ENCODE peak calls at places on chromosomes 13 and 19, in six cellular contexts. V, E, D, Y, M and N are unnamed samples.

GRCh38 chr13:23960566-23961156 is 63.4 kb upstream of the C1QTNF9B start:
- DNase-seq in V (no peak), E (no peak), D (no peak), Y (no peak), M (no peak), N (peak; percentile 52)

GRCh38 chr19:16376649-16377048 is 52.0 kb downstream of the KLF2 start:
- DNase-seq in V (no peak), E (no peak), D (no peak), Y (no peak), M (no peak), N (no peak)

GRCh38 chr19:46306501-46306900 is 9.7 kb downstream of the HIF3A start:
- DNase-seq in V (no peak), E (no peak), D (no peak), Y (no peak), M (no peak), N (no peak)

GRCh38 chr19:30017172-30017571 is 75.1 kb downstream of the URI1 start:
- DNase-seq in V (no peak), E (no peak), D (no peak), Y (no peak), M (peak; percentile 50), N (no peak)

GRCh38 chr13:109918179-109918651 is 131.8 kb upstream of the IRS2 start:
- DNase-seq in V (no peak), E (no peak), D (no peak), Y (no peak), M (no peak), N (no peak)

GRCh38 chr13:75195479-75196111 is 286.4 kb downstream of the TBC1D4 start:
- DNase-seq in V (no peak), E (no peak), D (no peak), Y (no peak), M (no peak), N (no peak)

GRCh38 chr19:53365899-53366493 is 491 bp downstream of the ZNF525 start:
- DNase-seq in V (no peak), E (no peak), D (peak; percentile 25), Y (no peak), M (no peak), N (no peak)

GRCh38 chr13:114034481-114034891 is 60.6 kb upstream of the C13orf46 start:
- DNase-seq in V (no peak), E (no peak), D (no peak), Y (no peak), M (no peak), N (no peak)

GRCh38 chr19:49889687-49890348 is 6.9 kb downstream of the IL4I1 start:
- DNase-seq in V (peak; percentile 77), E (no peak), D (peak; percentile 77), Y (no peak), M (no peak), N (peak; percentile 79)

GRCh38 chr19:11673608-11674041 is 65.1 kb downstream of the ZNF823 start:
- DNase-seq in V (peak; percentile 69), E (peak; percentile 82), D (peak; percentile 65), Y (no peak), M (no peak), N (peak; percentile 81)

GRCh38 chr19:40279761-40280607 is 5.2 kb downstream of the AKT2 start:
- DNase-seq in V (no peak), E (no peak), D (no peak), Y (no peak), M (no peak), N (no peak)

GRCh38 chr19:1471514-1472107 is 7.4 kb downstream of the C19orf25 start:
- DNase-seq in V (no peak), E (no peak), D (no peak), Y (no peak), M (no peak), N (no peak)

GRCh38 chr19:3533563-3534216 is 5.3 kb upstream of the TEKTIP1 start:
- DNase-seq in V (no peak), E (no peak), D (no peak), Y (no peak), M (no peak), N (no peak)

GRCh38 chr19:29364224-29364726 is 151.3 kb upstream of the UQCRFS1 start:
- DNase-seq in V (no peak), E (no peak), D (no peak), Y (no peak), M (no peak), N (no peak)

GRCh38 chr19:5694167-5694951 is 4.3 kb downstream of the RPL36 start:
- DNase-seq in V (no peak), E (peak; percentile 65), D (no peak), Y (no peak), M (no peak), N (no peak)
- H3K27ac ChIP-seq in V (no peak overlapping the region), E (no peak overlapping the region), D (no peak overlapping the region), Y (no peak overlapping the region), M (no peak overlapping the region), N (no peak overlapping the region)

GRCh38 chr19:48627865-48628314 is 8.6 kb downstream of the SPHK2 start:
- DNase-seq in V (no peak), E (peak; percentile 70), D (no peak), Y (no peak), M (no peak), N (no peak)

GRCh38 chr19:48629599-48630288 is 7.4 kb downstream of the DBP start:
- DNase-seq in V (peak; percentile 89), E (peak; percentile 87), D (peak; percentile 24), Y (no peak), M (no peak), N (peak; percentile 82)

GRCh38 chr19:48629297-48629598 is 7.9 kb downstream of the DBP start:
- DNase-seq in V (no peak), E (peak; percentile 72), D (no peak), Y (no peak), M (no peak), N (no peak)

GRCh38 chr19:48627211-48627864 is 8.0 kb downstream of the SPHK2 start:
- DNase-seq in V (no peak), E (peak; percentile 68), D (no peak), Y (no peak), M (no peak), N (no peak)

DNA sequence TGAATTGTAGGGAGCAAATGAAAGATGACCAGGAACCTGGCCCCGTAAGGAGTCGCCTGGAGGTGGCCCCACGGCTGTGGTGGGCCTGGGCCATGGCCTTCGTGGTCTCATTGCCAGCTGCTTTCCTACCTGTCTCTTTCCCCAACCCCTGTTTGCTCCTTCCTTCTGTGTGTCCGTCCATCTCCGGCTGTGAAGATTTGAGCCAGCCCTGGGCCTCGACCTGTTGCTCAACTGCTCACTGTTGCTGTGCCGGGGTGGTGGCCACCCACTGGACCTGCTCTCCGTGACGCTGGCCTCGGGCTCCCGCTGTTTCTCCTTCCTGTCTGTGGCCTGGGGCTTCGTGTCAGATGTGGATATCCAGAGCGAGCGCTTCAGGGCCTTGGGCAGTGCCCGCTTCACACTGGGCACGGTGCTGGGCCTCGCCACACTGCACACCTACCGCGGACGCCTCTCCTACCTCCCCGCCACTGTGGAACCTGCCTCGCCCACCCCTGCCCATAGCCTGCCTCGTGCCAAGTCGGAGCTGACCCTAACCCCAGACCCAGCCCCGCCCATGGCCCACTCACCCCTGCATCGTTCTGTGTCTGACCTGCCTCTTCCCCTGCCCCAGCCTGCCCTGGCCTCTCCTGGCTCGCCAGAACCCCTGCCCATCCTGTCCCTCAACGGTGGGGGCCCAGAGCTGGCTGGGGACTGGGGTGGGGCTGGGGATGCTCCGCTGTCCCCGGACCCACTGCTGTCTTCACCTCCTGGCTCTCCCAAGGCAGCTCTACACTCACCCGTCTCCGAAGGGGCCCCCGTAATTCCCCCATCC is 8.5 kb downstream of the DBP start:
- DNase-seq in V (no peak), E (peak; percentile 77), D (no peak), Y (no peak), M (no peak), N (no peak)
- TF ChIP-seq POLR2AphosphoS5 in V (no peak), E (no peak), D (no peak), Y (no peak), M (no peak), N (no peak)

GRCh38 chr19:17997969-17998826 is 9.8 kb upstream of the ARRDC2 start:
- DNase-seq in V (peak; percentile 61), E (no peak), D (peak; percentile 52), Y (no peak), M (no peak), N (no peak)
- H3K27ac ChIP-seq in V (peak overlapping the region; percentile 93), E (no peak overlapping the region), D (no peak overlapping the region), Y (no peak overlapping the region), M (no peak overlapping the region), N (no peak overlapping the region)

DNA sequence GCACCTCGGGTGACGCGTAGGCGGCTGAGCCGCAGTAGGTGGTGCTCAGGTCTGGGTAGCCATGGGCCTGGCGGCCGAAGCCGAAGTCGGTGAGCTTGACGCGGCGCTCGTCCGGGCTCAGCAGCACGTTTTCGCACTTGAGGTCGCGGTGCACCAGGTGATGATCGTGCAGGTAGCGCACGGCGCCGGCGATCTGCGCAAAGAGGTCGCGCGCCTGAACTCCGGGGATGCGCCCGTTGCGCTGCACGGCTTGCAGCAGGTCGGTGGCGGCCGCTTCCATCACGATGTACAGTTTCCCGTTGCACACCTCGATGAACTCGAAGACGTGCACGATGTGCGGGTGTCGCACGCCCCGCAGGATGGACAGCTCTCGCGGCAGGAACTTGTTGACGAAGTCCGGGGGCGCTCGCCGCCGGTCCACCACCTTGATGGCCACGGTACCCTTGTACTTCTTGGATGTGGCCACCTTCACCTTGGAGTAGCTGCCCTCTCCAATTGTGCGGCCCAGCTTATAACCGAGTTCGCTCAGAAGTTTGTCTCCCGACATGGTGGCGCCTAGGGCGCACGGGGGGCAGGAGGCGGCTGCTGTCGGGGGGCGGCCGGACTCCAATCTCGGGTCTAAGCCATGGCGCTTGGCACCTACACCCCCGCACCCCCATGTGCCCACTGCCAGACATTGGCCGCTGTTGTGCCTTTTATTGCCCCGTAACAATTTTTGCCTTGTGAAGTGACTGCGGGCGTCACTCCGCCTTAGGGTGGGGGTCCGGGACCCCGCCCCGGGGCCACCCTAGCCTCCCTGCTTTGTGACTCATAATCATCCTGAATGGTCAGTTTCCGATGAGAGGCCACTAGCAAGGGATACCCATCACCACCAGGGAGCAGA is at the start of gene TSSK6:
- DNase-seq in V (no peak), E (no peak), D (no peak), Y (no peak), M (no peak), N (no peak)
- TF ChIP-seq POLR2AphosphoS5 in V (no peak), E (no peak), D (no peak), Y (no peak), M (no peak), N (no peak)

DNA sequence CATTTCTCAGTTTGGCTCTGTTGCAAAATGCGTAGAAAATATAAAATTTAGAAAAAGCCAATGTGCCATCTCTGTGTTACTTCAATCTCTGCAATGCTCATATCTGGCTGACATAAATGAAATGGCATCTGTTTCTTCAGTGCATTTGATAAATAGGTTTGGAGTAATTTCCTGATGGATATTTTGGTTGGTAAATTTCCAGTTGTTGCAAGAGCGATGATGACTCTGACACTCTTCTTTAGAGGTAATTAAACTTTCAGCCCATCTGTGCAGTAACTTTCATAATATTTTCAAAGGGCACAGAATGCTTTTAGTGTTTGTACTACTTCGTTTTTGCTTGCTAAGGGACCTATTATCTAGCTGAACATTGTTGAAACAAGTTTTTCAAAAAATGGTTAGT is 1286.4 kb downstream of the PCDH9 start:
- DNase-seq in V (no peak), E (no peak), D (no peak), Y (no peak), M (no peak), N (peak; percentile 76)
- H3K27ac ChIP-seq in V (no peak overlapping the region), E (peak overlapping the region; percentile 59), D (no peak overlapping the region), Y (no peak overlapping the region), M (no peak overlapping the region), N (peak overlapping the region; percentile 26)

GRCh38 chr19:41755328-41755913 is at the start of gene CEACAM6:
- DNase-seq in V (no peak), E (no peak), D (peak; percentile 66), Y (no peak), M (no peak), N (no peak)
- TF ChIP-seq POLR2AphosphoS5 in V (no peak), E (no peak), D (peak; percentile 51), Y (no peak), M (no peak), N (no peak)

GRCh38 chr13:45381196-45381595 is 37.0 kb downstream of the SLC25A30 start:
- DNase-seq in V (no peak), E (peak; percentile 40), D (no peak), Y (no peak), M (no peak), N (no peak)
- H3K27ac ChIP-seq in V (no peak overlapping the region), E (no peak overlapping the region), D (no peak overlapping the region), Y (no peak overlapping the region), M (no peak overlapping the region), N (no peak overlapping the region)